ENCODE peak calls at places on chromosomes 6 and 20, in four cellular contexts. L is activated naive CD4-positive, alpha-beta T cell treated with anti-CD3 and anti-CD28 coated beads, Interleukin-2, amount 50 U/mL, for 72 hours; B is DMS 273 treated with DMSO at 0.1 percent for 48 hours; R is activated T-helper 1 cell treated with anti-CD3 and anti-CD28 coated beads, Interleukin-2, amount 50 U/mL, for 16 hours. A is an unnamed sample.

GRCh38 chr6:13383280-13384163 is 55.2 kb upstream of the TBC1D7 start:
- DNase-seq in L (no peak), R (no peak), B (no peak), A (peak)

GRCh38 chr6:106611030-106611429 is 18.3 kb downstream of the RTN4IP1 start:
- DNase-seq in L (no peak), B (no peak), R (no peak), A (no peak)

GRCh38 chr6:152605342-152605741 is 31.8 kb downstream of the SYNE1 start:
- DNase-seq in B (no peak), L (no peak), R (no peak), A (no peak)

GRCh38 chr6:151067684-151068596 is 171.8 kb upstream of the AKAP12 start:
- DNase-seq in L (no peak), B (no peak), R (no peak), A (peak)

GRCh38 chr20:5770240-5770986 is 20.2 kb downstream of the SHLD1 start:
- DNase-seq in B (no peak), L (no peak), R (no peak), A (no peak)

GRCh38 chr6:125843593-125843992 is 52.8 kb downstream of the NCOA7 start:
- DNase-seq in B (no peak), R (no peak), L (no peak), A (no peak)

GRCh38 chr6:56671651-56672461 is 29.2 kb upstream of the DST start:
- DNase-seq in L (no peak), B (no peak), R (no peak), A (no peak)

GRCh38 chr6:113879186-113880096 is 22.3 kb downstream of the MARCKS start:
- DNase-seq in L (no peak), B (peak), R (no peak), A (peak)

GRCh38 chr6:104548297-104548696 is 311.4 kb downstream of the HACE1 start:
- DNase-seq in B (no peak), R (no peak), L (no peak), A (no peak)

GRCh38 chr6:131946992-131947955 is 3.9 kb downstream of the CCN2 start:
- DNase-seq in B (no peak), R (no peak), L (no peak), A (no peak)

GRCh38 chr6:56370591-56371198 is 123.3 kb upstream of the COL21A1 start:
- DNase-seq in R (no peak), B (no peak), L (no peak), A (peak)

GRCh38 chr6:150528648-150529285 is 70.9 kb upstream of the PLEKHG1 start:
- DNase-seq in B (no peak), R (no peak), L (no peak), A (no peak)

GRCh38 chr20:52130406-52130805 is 61.2 kb downstream of the ZFP64 start:
- DNase-seq in L (no peak), R (no peak), B (no peak), A (no peak)

GRCh38 chr6:147142684-147143245 is 61.5 kb upstream of the STXBP5 start:
- DNase-seq in L (no peak), R (no peak), B (no peak), A (peak)

GRCh38 chr6:34546551-34547321 is 9.4 kb downstream of the SPDEF start:
- DNase-seq in L (no peak), R (no peak), B (peak), A (peak)

GRCh38 chr6:46816626-46817025 is 23.4 kb downstream of the MEP1A start:
- DNase-seq in L (no peak), B (no peak), R (no peak), A (peak)

GRCh38 chr20:38730167-38730988 is 6.1 kb downstream of the SLC32A1 start:
- DNase-seq in L (no peak), R (no peak), B (no peak), A (no peak)

GRCh38 chr6:143368426-143368825 is 82.1 kb downstream of the ADAT2 start:
- DNase-seq in B (no peak), L (peak), R (no peak), A (no peak)

GRCh38 chr6:113651920-113652319 is 205.2 kb upstream of the MARCKS start:
- DNase-seq in B (no peak), R (no peak), L (no peak), A (no peak)

GRCh38 chr6:9482030-9482731 is 932.7 kb downstream of the TFAP2A start:
- DNase-seq in R (no peak), B (peak), L (no peak), A (peak)

GRCh38 chr6:53701333-53702073 is 35.9 kb upstream of the KLHL31 start:
- DNase-seq in B (peak), R (no peak), L (no peak), A (no peak)